ENCODE peak calls at places on chromosome 10, in ten cellular contexts. S is breast epithelium, I is Peyer's patch, C is iPS DF 6.9, R is heart left ventricle, X is body of pancreas, H is spleen, Z is hepatocyte, O is cardiac muscle cell, E is PC-9. T is an unnamed sample.

GRCh38 chr10:80382989-80383388 is 25.4 kb upstream of the PRXL2A start:
- DNase-seq in S (no peak), I (no peak), C (peak; percentile 4), R (peak; percentile 22), X (peak; percentile 45), H (no peak), Z (peak; percentile 61), O (peak; percentile 46), E (peak; percentile 60), T (peak; percentile 75)

GRCh38 chr10:45238896-45239295 is 76.5 kb downstream of the OR13A1 start:
- DNase-seq in S (no peak), I (no peak), C (no peak), R (no peak), X (no peak), H (no peak), Z (no peak), O (no peak), E (no peak), T (no peak)

GRCh38 chr10:28130267-28130666 is 131.4 kb upstream of the ODAD2 start:
- DNase-seq in S (no peak), I (no peak), C (no peak), R (no peak), X (no peak), H (no peak), Z (no peak), O (no peak), E (no peak), T (no peak)

GRCh38 chr10:8985651-8986050 is 931.2 kb downstream of the GATA3 start:
- DNase-seq in S (no peak), I (no peak), C (no peak), R (no peak), X (no peak), H (no peak), Z (no peak), O (no peak), E (no peak), T (no peak)

GRCh38 chr10:37860494-37861190 is 3.2 kb upstream of the ZNF248 start:
- DNase-seq in S (no peak), I (no peak), C (no peak), R (no peak), X (no peak), H (no peak), Z (no peak), O (no peak), E (no peak), T (peak; percentile 48)

GRCh38 chr10:21406595-21407218 is 118.8 kb downstream of the SKIDA1 start:
- DNase-seq in S (no peak), I (no peak), C (no peak), R (no peak), X (no peak), H (no peak), Z (no peak), O (no peak), E (no peak), T (no peak)

GRCh38 chr10:49541762-49542161 is 2.8 kb upstream of the ERCC6 start:
- DNase-seq in S (no peak), I (no peak), C (no peak), R (no peak), X (no peak), H (no peak), Z (no peak), O (no peak), E (no peak), T (no peak)

GRCh38 chr10:28939352-28940157 is 262.2 kb downstream of the BAMBI start:
- DNase-seq in S (peak; percentile 49), I (no peak), C (peak; percentile 66), R (peak; percentile 23), X (peak; percentile 86), H (no peak), Z (peak; percentile 93), O (peak; percentile 34), E (peak; percentile 35), T (no peak)

GRCh38 chr10:113616244-113617074 is 47.4 kb downstream of the NRAP start:
- DNase-seq in S (no peak), I (no peak), C (no peak), R (no peak), X (no peak), H (no peak), Z (peak; percentile 28), O (no peak), E (no peak), T (no peak)

GRCh38 chr10:23643396-23643795 is 204.5 kb downstream of the OTUD1 start:
- DNase-seq in S (no peak), I (no peak), C (no peak), R (peak; percentile 11), X (no peak), H (no peak), Z (no peak), O (no peak), E (no peak), T (no peak)

GRCh38 chr10:84179059-84179710 is 5.6 kb downstream of the GPR15LG start:
- DNase-seq in S (peak; percentile 57), I (peak; percentile 30), C (no peak), R (no peak), X (no peak), H (no peak), Z (peak; percentile 46), O (no peak), E (no peak), T (no peak)

GRCh38 chr10:86647773-86648705 is 6.3 kb upstream of the OPN4 start:
- DNase-seq in S (no peak), I (no peak), C (no peak), R (no peak), X (no peak), H (no peak), Z (no peak), O (no peak), E (peak; percentile 33), T (no peak)

GRCh38 chr10:17984056-17984455 is 32.3 kb downstream of the SLC39A12 start:
- DNase-seq in S (no peak), I (no peak), C (no peak), R (no peak), X (no peak), H (no peak), Z (no peak), O (no peak), E (peak; percentile 29), T (no peak)

GRCh38 chr10:4254101-4254994 is 469.3 kb upstream of the KLF6 start:
- DNase-seq in S (no peak), I (no peak), C (no peak), R (no peak), X (no peak), H (peak; percentile 49), Z (peak; percentile 29), O (no peak), E (no peak), T (no peak)

GRCh38 chr10:119614686-119615085 is 17.9 kb upstream of the TIAL1 start:
- DNase-seq in S (no peak), I (no peak), C (no peak), R (no peak), X (no peak), H (peak; percentile 45), Z (no peak), O (no peak), E (no peak), T (no peak)

GRCh38 chr10:7260912-7261700 is 149.7 kb downstream of the SFMBT2 start:
- DNase-seq in S (no peak), I (no peak), C (no peak), R (no peak), X (no peak), H (no peak), Z (peak; percentile 25), O (no peak), E (no peak), T (no peak)

GRCh38 chr10:28668363-28669226 is 8.7 kb upstream of the BAMBI start:
- DNase-seq in S (peak; percentile 33), I (no peak), C (no peak), R (no peak), X (peak; percentile 40), H (peak; percentile 79), Z (peak; percentile 81), O (peak; percentile 87), E (no peak), T (peak; percentile 18)

GRCh38 chr10:74863508-74863907 is 37.1 kb downstream of the KAT6B start:
- DNase-seq in S (no peak), I (no peak), C (no peak), R (no peak), X (no peak), H (no peak), Z (no peak), O (no peak), E (no peak), T (no peak)
- H3K4me1 ChIP-seq in S (no peaks in the 10 kb centered on the region), I (no peaks in the 10 kb centered on the region), C (peaks cover 1% of the 10 kb centered on the region), R (peaks cover 27% of the 10 kb centered on the region), X (peaks cover 6% of the 10 kb centered on the region), H (peaks cover 91% of the 10 kb centered on the region), Z (no peaks in the 10 kb centered on the region), O (peaks cover 13% of the 10 kb centered on the region), E (no peaks in the 10 kb centered on the region), T (peaks cover 4% of the 10 kb centered on the region)

DNA sequence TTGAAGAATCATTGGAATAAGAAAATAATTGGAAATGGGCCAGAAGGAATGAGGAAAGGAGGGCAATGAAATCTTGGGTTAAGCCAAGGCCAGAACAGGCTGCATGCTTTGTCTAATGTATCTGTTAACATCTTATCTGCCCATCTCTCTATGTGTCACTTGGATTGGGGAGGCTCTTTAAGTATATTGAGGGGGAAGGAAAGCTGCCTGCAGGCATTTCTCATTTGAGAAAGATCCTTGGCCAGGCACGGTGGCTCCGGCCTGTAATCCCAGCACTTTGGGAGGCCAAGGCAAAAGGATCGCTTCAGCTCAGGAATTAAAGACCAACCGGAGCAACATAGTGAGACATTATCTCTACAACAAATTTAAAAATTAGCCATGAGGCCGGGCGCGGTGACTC is 14.3 kb downstream of the PCBD1 start:
- DNase-seq in S (no peak), I (no peak), C (no peak), R (no peak), X (no peak), H (no peak), Z (no peak), O (no peak), E (no peak), T (no peak)
- H3K36me3 ChIP-seq in S (peaks cover 4% of the 10 kb centered on the region), I (no peaks in the 10 kb centered on the region), C (peaks cover 3% of the 10 kb centered on the region), R (peaks cover 90% of the 10 kb centered on the region), X (no peaks in the 10 kb centered on the region), H (no peaks in the 10 kb centered on the region), Z (no peaks in the 10 kb centered on the region), O (peaks cover 56% of the 10 kb centered on the region), E (peaks cover 44% of the 10 kb centered on the region), T (peaks cover 48% of the 10 kb centered on the region)

DNA sequence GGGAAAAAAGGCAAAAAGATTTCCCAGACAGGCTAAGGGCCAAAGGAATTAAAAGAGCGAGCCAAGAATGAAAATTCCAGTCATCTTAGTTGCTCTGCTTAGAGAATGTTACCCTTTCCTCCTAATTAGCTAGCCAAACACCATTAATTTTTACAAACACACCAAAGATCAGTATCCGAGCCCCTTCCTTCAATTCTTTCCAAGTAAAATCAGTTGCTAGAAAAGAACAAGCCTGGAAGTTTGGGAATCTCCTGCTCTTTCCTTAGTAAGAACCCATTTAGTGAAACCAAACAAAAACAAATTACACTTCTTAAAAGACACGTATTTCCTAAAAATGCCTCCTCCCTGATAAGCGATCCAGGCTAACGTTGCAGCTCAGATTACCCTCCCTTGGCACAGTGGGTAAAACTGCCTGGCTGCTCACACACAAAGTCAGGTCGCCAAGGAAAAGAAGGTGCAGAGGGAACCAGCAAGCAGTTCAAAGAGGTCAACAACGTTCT is 57.1 kb upstream of the ABLIM1 start:
- DNase-seq in S (no peak), I (no peak), C (no peak), R (no peak), X (no peak), H (no peak), Z (no peak), O (no peak), E (peak; percentile 22), T (no peak)
- H3K4me1 ChIP-seq in S (no peaks in the 10 kb centered on the region), I (no peaks in the 10 kb centered on the region), C (peaks cover 1% of the 10 kb centered on the region), R (peaks cover 91% of the 10 kb centered on the region), X (peaks cover 27% of the 10 kb centered on the region), H (no peaks in the 10 kb centered on the region), Z (peaks cover 10% of the 10 kb centered on the region), O (peaks cover 70% of the 10 kb centered on the region), E (peaks cover 54% of the 10 kb centered on the region), T (peaks cover 3% of the 10 kb centered on the region)

GRCh38 chr10:102368072-102368471 is 27.4 kb upstream of the NFKB2 start:
- DNase-seq in S (peak; percentile 33), I (no peak), C (no peak), R (no peak), X (peak; percentile 24), H (no peak), Z (no peak), O (no peak), E (peak; percentile 79), T (no peak)
- H3K36me3 ChIP-seq in S (peaks cover 37% of the 10 kb centered on the region), I (no peaks in the 10 kb centered on the region), C (peaks cover 10% of the 10 kb centered on the region), R (peaks cover 99% of the 10 kb centered on the region), X (peaks cover 32% of the 10 kb centered on the region), H (peaks cover 18% of the 10 kb centered on the region), Z (no peaks in the 10 kb centered on the region), O (peaks cover 80% of the 10 kb centered on the region), E (peaks cover 3% of the 10 kb centered on the region), T (peaks cover 88% of the 10 kb centered on the region)